ENCODE peak calls at places on chromosomes 11 and 22, in seven cellular contexts. J is thyroid gland, W is IMR-90, R is stomach, Q is tibial nerve, D is body of pancreas, Y is adrenal gland. I is an unnamed sample.

GRCh38 chr22:26436903-26437515 is 7.9 kb downstream of the ASPHD2 start:
- DNase-seq in J (no peak), W (no peak), R (peak; percentile 91), Q (no peak), D (peak; percentile 71), Y (no peak), I (no peak)

GRCh38 chr11:1157341-1157644 is 460 bp upstream of the MUC5AC start:
- DNase-seq in J (no peak), W (no peak), R (no peak), Q (no peak), D (no peak), Y (no peak), I (no peak)

GRCh38 chr11:296976-297665 is 2.2 kb downstream of the IFITM5 start:
- DNase-seq in J (no peak), W (no peak), R (no peak), Q (no peak), D (no peak), Y (no peak), I (no peak)

GRCh38 chr22:19955241-19956128 is 13.9 kb upstream of the TXNRD2 start:
- DNase-seq in J (no peak), W (no peak), R (no peak), Q (no peak), D (no peak), Y (no peak), I (no peak)

GRCh38 chr11:1829039-1829820 is 5.6 kb upstream of the SYT8 start:
- DNase-seq in J (no peak), W (peak; percentile 43), R (no peak), Q (no peak), D (no peak), Y (no peak), I (no peak)

GRCh38 chr11:15563054-15563453 is 448.3 kb downstream of the INSC start:
- DNase-seq in J (no peak), W (no peak), R (no peak), Q (no peak), D (no peak), Y (no peak), I (peak; percentile 68)

GRCh38 chr11:58763120-58763490 is 31.4 kb upstream of the GLYAT start:
- DNase-seq in J (no peak), W (no peak), R (no peak), Q (no peak), D (no peak), Y (no peak), I (no peak)

GRCh38 chr11:47551086-47551485 is 1.8 kb downstream of the CELF1 start:
- DNase-seq in J (no peak), W (peak; percentile 48), R (no peak), Q (no peak), D (no peak), Y (no peak), I (no peak)

GRCh38 chr11:62337682-62338181 is 484 bp downstream of the ASRGL1 start:
- DNase-seq in J (peak; percentile 34), W (no peak), R (peak; percentile 38), Q (no peak), D (peak; percentile 13), Y (peak; percentile 12), I (no peak)

GRCh38 chr11:16252373-16252772 is 104.0 kb downstream of the SOX6 start:
- DNase-seq in J (peak; percentile 1), W (peak; percentile 23), R (no peak), Q (no peak), D (no peak), Y (no peak), I (no peak)

GRCh38 chr11:66835762-66836405 is 7.4 kb upstream of the RCE1 start:
- DNase-seq in J (no peak), W (peak; percentile 65), R (no peak), Q (no peak), D (no peak), Y (no peak), I (no peak)

GRCh38 chr11:2140411-2141400 is 1.5 kb upstream of the IGF2 start:
- DNase-seq in J (no peak), W (no peak), R (no peak), Q (no peak), D (no peak), Y (no peak), I (no peak)

GRCh38 chr11:130102457-130103249 is 33.0 kb downstream of the APLP2 start:
- DNase-seq in J (no peak), W (no peak), R (no peak), Q (no peak), D (no peak), Y (no peak), I (no peak)

GRCh38 chr11:95156133-95156731 is 66.6 kb downstream of the ENDOD1 start:
- DNase-seq in J (no peak), W (no peak), R (no peak), Q (no peak), D (no peak), Y (no peak), I (no peak)

GRCh38 chr11:100830978-100831732 is 144.1 kb downstream of the ARHGAP42 start:
- DNase-seq in J (peak; percentile 61), W (peak; percentile 81), R (no peak), Q (no peak), D (peak; percentile 8), Y (no peak), I (no peak)

GRCh38 chr11:28871090-28871489 is 762.9 kb downstream of the METTL15 start:
- DNase-seq in J (no peak), W (no peak), R (no peak), Q (no peak), D (no peak), Y (no peak), I (no peak)

DNA sequence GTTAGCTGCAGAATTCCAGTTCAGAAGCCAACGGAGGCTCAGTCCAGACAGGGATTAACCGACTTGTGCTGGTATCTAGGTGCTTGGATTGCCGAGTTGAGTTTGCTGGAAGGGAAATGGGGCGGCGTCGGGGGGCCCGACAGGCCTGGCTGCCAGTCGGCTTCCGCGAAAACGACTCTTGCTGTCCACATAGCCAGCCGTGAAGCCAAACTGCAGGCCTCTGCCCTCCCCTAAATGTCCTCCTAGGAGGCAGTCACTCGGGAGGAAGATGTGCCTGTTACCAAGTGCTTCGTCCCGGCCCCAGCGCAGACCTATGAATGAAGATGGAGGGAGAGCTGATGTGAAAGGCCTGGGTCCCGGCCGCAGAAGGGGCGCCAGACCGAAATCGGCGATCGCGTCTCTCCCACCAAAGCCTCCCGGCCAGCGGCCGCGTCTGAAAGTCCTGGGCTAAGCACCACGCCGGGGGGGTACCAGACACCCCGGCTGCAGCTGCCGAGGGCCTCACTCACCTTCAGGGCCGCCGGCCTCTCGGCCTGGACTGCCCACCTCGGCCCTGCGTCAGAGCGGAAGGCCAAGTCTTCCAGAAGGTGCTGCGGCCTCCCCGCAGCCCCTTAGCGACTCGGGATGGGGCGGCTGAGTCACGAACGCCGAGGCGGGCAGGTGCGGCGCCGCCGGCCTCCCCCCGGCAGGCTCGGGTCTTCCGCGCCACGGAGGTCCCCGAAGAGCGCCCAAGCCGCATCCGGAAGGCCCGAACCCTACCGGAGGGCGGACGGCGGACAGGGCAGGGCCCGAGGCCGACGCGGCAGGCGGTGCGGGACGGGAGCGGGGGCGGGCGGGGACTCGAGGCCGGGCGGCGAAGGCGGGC is 7.5 kb downstream of the DPAGT1 start:
- DNase-seq in J (peak; percentile 37), W (peak; percentile 38), R (peak; percentile 37), Q (peak; percentile 31), D (no peak), Y (peak; percentile 73), I (no peak)
- TF ChIP-seq POLR2A in J (no peak), W (no peak), R (no peak), Q (no peak), D (no peak), Y (peak; percentile 13), I (no peak)

GRCh38 chr22:30610299-30610698 is 3.3 kb downstream of the TCN2 start:
- DNase-seq in J (no peak), W (no peak), R (no peak), Q (no peak), D (peak; percentile 65), Y (peak; percentile 19), I (no peak)
- TF ChIP-seq POLR2A in J (no peak), W (no peak), R (no peak), Q (no peak), D (no peak), Y (no peak), I (no peak)

GRCh38 chr11:117532568-117532967 is 204.9 kb downstream of the CEP164 start:
- DNase-seq in J (no peak), W (no peak), R (no peak), Q (no peak), D (no peak), Y (no peak), I (no peak)
- TF ChIP-seq POLR2A in J (no peak), W (no peak), R (no peak), Q (no peak), D (no peak), Y (no peak), I (no peak)

GRCh38 chr11:35138949-35139881 is at the start of gene CD44:
- DNase-seq in J (peak; percentile 86), W (peak; percentile 86), R (peak; percentile 66), Q (peak; percentile 35), D (peak; percentile 86), Y (peak; percentile 63), I (peak; percentile 96)
- TF ChIP-seq POLR2A in J (peak; percentile 59), W (peak; percentile 98), R (no peak), Q (peak; percentile 40), D (peak; percentile 91), Y (no peak), I (peak; percentile 52)

GRCh38 chr11:116828632-116829524 is 829 bp upstream of the APOC3 start:
- DNase-seq in J (no peak), W (no peak), R (no peak), Q (no peak), D (no peak), Y (no peak), I (no peak)
- TF ChIP-seq POLR2A in J (no peak), W (no peak), R (no peak), Q (no peak), D (no peak), Y (no peak), I (no peak)

GRCh38 chr11:64304316-64305072 is 830 bp upstream of the ESRRA start:
- DNase-seq in J (peak; percentile 93), W (peak; percentile 85), R (peak; percentile 97), Q (peak; percentile 87), D (peak; percentile 94), Y (peak; percentile 93), I (peak; percentile 98)
- TF ChIP-seq POLR2A in J (peak; percentile 68), W (no peak), R (no peak), Q (no peak), D (peak; percentile 12), Y (peak; percentile 57), I (no peak)

DNA sequence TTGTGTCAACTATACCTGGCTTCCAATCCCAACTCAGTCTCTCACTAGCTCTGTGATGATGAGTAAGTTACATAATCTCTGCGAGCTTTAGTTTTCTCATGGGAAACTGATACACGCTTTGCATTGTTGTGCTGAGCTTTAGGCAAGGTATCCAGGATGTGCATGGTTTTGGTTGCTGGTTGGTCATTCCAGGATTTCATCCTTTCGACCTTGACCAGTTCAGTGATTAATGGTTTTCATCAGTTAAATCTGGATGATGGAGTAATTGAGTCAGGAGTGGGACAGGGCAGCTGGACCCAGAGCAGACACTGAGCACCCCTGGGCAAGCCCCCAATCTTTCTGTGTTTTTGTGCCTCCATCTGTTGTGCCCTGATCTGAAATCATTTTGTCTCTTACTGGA is 417.3 kb upstream of the CADM1 start:
- DNase-seq in J (no peak), W (no peak), R (no peak), Q (no peak), D (no peak), Y (no peak), I (no peak)
- TF ChIP-seq POLR2A in J (no peak), W (no peak), R (no peak), Q (no peak), D (no peak), Y (no peak), I (no peak)

GRCh38 chr22:28883657-28883916 is 215 bp downstream of the ZNRF3 start:
- DNase-seq in J (no peak), W (no peak), R (no peak), Q (no peak), D (no peak), Y (no peak), I (no peak)
- TF ChIP-seq POLR2A in J (no peak), W (no peak), R (no peak), Q (no peak), D (no peak), Y (no peak), I (no peak)